ENCODE peak calls at places on chromosomes 13 and 19, in four cellular contexts. Y, X, K and N are unnamed samples.

GRCh38 chr13:110628477-110628793 is 13.1 kb downstream of the NAXD start:
- DNase-seq in Y (no peak), X (no peak), K (peak), N (no peak)

GRCh38 chr13:25731511-25731910 is 320.3 kb downstream of the SHISA2 start:
- DNase-seq in Y (no peak), X (no peak), K (no peak), N (no peak)

GRCh38 chr13:32454886-32455593 is 27.1 kb upstream of the N4BP2L1 start:
- DNase-seq in Y (no peak), X (no peak), K (no peak), N (no peak)

GRCh38 chr19:47430041-47430802 is 10.9 kb upstream of the MEIS3 start:
- DNase-seq in Y (no peak), X (no peak), K (no peak), N (no peak)

GRCh38 chr13:80924596-80924995 is 583.7 kb upstream of the SPRY2 start:
- DNase-seq in Y (no peak), X (no peak), K (no peak), N (no peak)

GRCh38 chr19:44903602-44904425 is 1.8 kb upstream of the APOE start:
- DNase-seq in Y (peak), X (no peak), K (peak), N (peak)

GRCh38 chr13:57878291-57878690 is 246.7 kb downstream of the PCDH17 start:
- DNase-seq in Y (no peak), X (no peak), K (peak), N (no peak)

GRCh38 chr19:45771331-45771933 is 2.4 kb upstream of the SIX5 start:
- DNase-seq in Y (no peak), X (no peak), K (no peak), N (no peak)

GRCh38 chr13:77988355-77988754 is 69.7 kb upstream of the EDNRB start:
- DNase-seq in Y (no peak), X (no peak), K (no peak), N (no peak)

GRCh38 chr13:76286178-76286577 is 600.0 kb downstream of the KCTD12 start:
- DNase-seq in Y (no peak), X (peak), K (no peak), N (no peak)

GRCh38 chr13:78712866-78713265 is 53.9 kb upstream of the OBI1 start:
- DNase-seq in Y (no peak), X (no peak), K (peak), N (no peak)

GRCh38 chr13:29674532-29674931 is 79.0 kb upstream of the SLC7A1 start:
- DNase-seq in Y (no peak), X (no peak), K (no peak), N (no peak)

GRCh38 chr13:102517959-102518358 is 78.8 kb upstream of the TPP2 start:
- DNase-seq in Y (no peak), X (no peak), K (no peak), N (no peak)

GRCh38 chr13:106513025-106513424 is 22.4 kb downstream of the EFNB2 start:
- DNase-seq in Y (no peak), X (no peak), K (no peak), N (no peak)

GRCh38 chr19:45467456-45468158 is at the start of gene FOSB:
- DNase-seq in Y (peak), X (no peak), K (peak), N (peak)

GRCh38 chr19:10552596-10553053 is 8.9 kb downstream of the ATG4D start:
- DNase-seq in Y (no peak), X (no peak), K (peak), N (no peak)

GRCh38 chr19:11091343-11092153 is 2.3 kb downstream of the LDLR start:
- DNase-seq in Y (no peak), X (peak), K (peak), N (no peak)

GRCh38 chr13:80778302-80778701 is 437.4 kb upstream of the SPRY2 start:
- DNase-seq in Y (no peak), X (no peak), K (no peak), N (no peak)

GRCh38 chr19:46687438-46688145 is 26.6 kb upstream of the DACT3 start:
- DNase-seq in Y (no peak), X (no peak), K (no peak), N (no peak)

GRCh38 chr13:70253834-70254233 is 145.6 kb upstream of the KLHL1 start:
- DNase-seq in Y (no peak), X (no peak), K (peak), N (no peak)

GRCh38 chr13:94093652-94094310 is 385.7 kb downstream of the DCT start:
- DNase-seq in Y (no peak), X (peak), K (peak), N (no peak)

GRCh38 chr13:25295228-25295627 is 6.2 kb upstream of the NUP58 start:
- DNase-seq in Y (no peak), X (no peak), K (no peak), N (no peak)

GRCh38 chr13:51734786-51735185 is 69.2 kb downstream of the DHRS12 start:
- DNase-seq in Y (no peak), X (no peak), K (no peak), N (no peak)

GRCh38 chr13:108947551-108948030 is 318.2 kb downstream of the MYO16 start:
- DNase-seq in Y (peak), X (peak), K (no peak), N (no peak)

GRCh38 chr13:102903659-102904407 is 58.0 kb downstream of the ERCC5 start:
- DNase-seq in Y (no peak), X (no peak), K (peak), N (no peak)

GRCh38 chr13:38538412-38538811 is 148.5 kb upstream of the FREM2 start:
- DNase-seq in Y (no peak), X (no peak), K (no peak), N (no peak)

GRCh38 chr13:32316476-32316875 is 1.2 kb downstream of the BRCA2 start:
- DNase-seq in Y (no peak), X (no peak), K (peak), N (no peak)

GRCh38 chr13:75359266-75359665 is 122.7 kb downstream of the TBC1D4 start:
- DNase-seq in Y (no peak), X (peak), K (no peak), N (no peak)

GRCh38 chr13:70249332-70250064 is 141.2 kb upstream of the KLHL1 start:
- DNase-seq in Y (no peak), X (no peak), K (no peak), N (no peak)

GRCh38 chr19:42452590-42452989 is 9.8 kb upstream of the CXCL17 start:
- DNase-seq in Y (no peak), X (no peak), K (peak), N (no peak)

GRCh38 chr13:23087884-23088283 is 92.9 kb upstream of the SGCG start:
- DNase-seq in Y (peak), X (no peak), K (peak), N (no peak)

DNA sequence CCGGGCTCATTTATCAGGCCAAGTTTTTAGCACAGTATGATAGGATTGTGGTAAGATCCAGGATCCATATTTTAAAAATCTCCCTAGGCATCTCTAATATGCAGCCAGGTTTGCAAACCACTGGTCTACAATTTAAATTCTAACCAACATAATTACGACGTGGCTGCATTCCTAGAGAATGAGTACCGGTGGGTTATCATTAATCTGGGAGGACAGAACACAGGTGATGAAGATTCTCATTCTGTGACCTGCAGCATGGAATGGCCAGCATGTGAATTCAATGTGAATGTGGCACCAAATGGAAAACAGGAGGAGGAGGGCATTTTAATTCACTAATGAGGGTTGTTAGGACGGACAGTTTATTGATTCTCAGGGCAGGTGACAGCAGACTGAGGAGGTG is 56.9 kb upstream of the MED4 start:
- DNase-seq in Y (no peak), X (no peak), K (no peak), N (no peak)
- TF ChIP-seq CTCF in Y (no peak), X (no peak), K (no peak), N (no peak)

DNA sequence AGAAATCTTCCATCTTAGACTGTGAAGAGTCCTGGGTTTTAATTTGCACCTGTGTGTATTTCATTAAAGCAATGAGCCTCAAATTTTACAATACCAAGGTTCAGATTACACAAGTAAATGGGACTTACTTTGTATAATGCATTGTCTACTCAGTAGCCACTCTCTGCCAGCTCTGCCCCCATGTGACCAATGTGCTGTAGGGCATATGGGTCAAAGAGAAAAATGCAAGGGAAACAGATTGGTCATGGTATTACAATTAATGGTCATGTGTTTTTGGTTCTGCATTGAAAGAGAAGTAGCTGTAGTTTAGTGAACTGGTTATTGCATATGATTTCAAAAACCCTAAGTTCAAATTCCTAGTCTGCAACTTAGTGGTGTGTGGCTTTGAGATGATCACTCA is 545.5 kb downstream of the SUCLA2 start:
- DNase-seq in Y (no peak), X (no peak), K (no peak), N (no peak)
- TF ChIP-seq CTCF in Y (no peak), X (no peak), K (no peak), N (no peak)

DNA sequence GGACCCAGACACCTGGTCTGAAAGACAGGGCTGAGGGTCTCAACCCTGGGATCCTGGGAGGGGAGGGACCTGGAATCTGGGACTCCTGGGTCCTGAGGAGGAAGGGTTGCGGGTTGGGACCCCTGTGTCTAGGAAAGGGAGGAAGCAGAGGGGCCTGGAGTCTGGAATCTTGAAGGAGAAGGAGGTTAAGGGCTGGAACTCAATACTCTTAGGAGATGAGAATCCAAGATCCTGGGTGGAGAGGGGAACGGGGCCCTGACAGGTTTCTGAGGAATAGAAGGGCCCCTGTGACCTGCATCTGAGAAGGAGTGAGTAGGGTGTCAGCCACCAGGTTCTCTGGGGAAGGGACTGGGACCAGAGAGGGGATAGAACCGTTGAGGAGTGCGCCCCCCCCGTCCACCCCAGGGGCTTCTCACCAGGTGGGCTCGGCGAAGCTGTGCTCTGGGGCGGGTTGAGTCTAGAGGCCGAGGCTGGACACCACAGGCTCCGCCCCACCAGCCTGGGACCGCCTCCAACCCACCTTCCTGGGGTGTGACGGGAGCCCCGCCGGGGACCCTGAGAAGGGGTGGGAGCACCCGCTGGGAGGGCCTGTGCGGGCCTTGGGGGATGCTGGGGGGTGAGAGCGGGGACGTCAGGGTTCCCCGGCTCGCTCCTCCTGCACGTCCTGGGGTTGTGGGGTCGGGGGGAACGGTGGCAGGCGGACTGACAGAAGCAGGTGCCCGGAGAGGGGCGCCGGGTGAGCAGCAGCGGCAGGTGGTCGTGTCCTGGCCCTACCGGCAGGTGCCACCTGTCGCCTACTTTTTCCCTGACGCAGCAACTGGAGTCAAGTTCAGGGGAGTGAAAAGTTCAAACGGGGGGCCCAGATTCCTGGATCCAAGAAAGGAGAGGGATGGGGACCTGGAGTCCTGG is at the start of gene MAMSTR:
- DNase-seq in Y (no peak), X (no peak), K (no peak), N (no peak)
- TF ChIP-seq CTCF in Y (no peak), X (no peak), K (no peak), N (no peak)

DNA sequence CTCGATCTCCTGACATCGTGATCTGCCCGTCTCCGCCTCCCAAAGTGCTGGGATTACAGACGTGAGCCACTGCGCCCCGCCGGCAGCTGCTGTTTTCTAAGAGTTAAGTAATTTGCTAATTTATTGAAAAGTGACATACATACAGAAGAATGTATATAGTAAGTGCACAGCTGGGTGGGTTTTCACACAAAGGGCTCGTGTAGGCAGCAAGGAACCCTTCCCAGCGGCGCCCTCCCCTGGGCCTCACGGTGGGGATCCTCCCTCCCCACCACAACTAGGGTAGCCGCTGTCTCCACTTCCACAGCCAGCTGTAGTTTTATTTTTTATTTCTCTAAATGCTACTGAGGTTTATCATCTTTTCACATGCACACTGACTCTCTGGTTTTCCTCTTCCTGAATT is 64.9 kb downstream of the CRYL1 start:
- DNase-seq in Y (no peak), X (no peak), K (peak), N (no peak)
- TF ChIP-seq CTCF in Y (no peak), X (no peak), K (no peak), N (no peak)

GRCh38 chr13:114110091-114110829 is 22.2 kb downstream of the RASA3 start:
- DNase-seq in Y (no peak), X (no peak), K (no peak), N (no peak)
- TF ChIP-seq CTCF in Y (no peak), X (no peak), K (no peak), N (peak)

DNA sequence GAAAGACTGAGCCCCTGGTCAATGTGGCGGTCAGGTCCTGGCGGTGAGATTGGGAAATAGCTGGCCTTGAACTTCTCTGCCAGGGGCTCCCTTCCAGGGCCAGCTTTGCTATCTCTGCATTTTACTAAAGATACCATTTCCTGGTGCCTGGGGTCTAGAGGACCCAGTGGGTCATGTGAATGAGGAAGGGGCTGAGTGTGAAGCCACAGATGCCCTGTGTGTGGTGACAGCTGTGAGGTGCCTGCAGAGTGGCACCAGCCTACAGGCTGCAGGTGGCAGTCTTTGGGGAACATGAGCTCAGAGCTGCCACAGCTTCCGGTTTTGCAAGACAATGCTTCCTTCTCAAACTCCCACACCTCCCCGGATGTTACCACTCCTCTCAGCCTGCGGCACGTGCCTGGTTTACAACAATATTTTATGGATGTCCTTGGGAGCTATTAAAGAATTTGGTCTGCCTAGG is 5.2 kb upstream of the MLNR start:
- DNase-seq in Y (peak), X (no peak), K (peak), N (no peak)
- TF ChIP-seq CTCF in Y (no peak), X (peak), K (peak), N (no peak)

DNA sequence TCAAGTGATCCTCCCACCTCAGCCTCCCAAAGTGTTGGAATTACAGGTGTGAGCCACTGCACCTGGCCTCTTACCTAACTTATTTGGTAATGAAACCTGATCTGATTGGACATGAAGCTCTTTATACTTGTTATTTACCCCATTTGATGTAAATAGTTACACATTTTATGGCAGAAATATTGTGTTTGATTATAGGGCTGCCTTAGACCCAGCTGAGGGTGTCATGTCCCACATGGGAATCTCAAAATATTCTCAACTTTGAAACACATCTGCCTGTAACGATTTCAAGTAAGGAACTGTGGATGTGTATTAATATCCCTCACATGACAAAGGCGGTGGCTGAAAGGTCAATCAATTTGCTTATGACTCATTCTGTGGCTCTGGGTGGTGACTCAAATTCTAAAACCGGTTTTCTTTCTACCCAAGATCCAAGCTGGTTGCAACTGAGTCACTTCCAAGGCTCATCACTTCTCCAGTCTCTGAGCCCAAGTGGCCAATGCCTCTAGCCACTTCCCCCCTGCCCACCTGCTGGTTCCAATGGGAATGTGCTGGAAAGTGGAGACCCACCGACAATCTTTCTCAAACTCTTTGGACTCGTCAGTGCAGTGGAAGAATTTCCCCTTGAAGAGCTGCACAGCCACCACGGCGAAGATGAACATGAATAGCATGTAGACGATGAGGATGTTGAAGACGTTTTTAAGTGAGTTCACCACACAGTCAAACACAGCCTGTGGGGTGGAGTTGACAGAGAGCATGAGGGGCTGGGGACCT is 110.9 kb downstream of the IER2 start:
- DNase-seq in Y (peak), X (peak), K (no peak), N (no peak)
- TF ChIP-seq CTCF in Y (no peak), X (peak), K (no peak), N (no peak)

GRCh38 chr19:14093117-14093784 is 2.7 kb upstream of the SAMD1 start:
- DNase-seq in Y (no peak), X (no peak), K (no peak), N (no peak)

GRCh38 chr19:14094854-14095253 is 4.3 kb upstream of the SAMD1 start:
- DNase-seq in Y (no peak), X (no peak), K (no peak), N (no peak)

GRCh38 chr19:14101003-14101545 is 10.5 kb upstream of the SAMD1 start:
- DNase-seq in Y (no peak), X (no peak), K (no peak), N (no peak)

GRCh38 chr19:14096272-14096992 is 5.9 kb upstream of the SAMD1 start:
- DNase-seq in Y (no peak), X (no peak), K (no peak), N (no peak)

DNA sequence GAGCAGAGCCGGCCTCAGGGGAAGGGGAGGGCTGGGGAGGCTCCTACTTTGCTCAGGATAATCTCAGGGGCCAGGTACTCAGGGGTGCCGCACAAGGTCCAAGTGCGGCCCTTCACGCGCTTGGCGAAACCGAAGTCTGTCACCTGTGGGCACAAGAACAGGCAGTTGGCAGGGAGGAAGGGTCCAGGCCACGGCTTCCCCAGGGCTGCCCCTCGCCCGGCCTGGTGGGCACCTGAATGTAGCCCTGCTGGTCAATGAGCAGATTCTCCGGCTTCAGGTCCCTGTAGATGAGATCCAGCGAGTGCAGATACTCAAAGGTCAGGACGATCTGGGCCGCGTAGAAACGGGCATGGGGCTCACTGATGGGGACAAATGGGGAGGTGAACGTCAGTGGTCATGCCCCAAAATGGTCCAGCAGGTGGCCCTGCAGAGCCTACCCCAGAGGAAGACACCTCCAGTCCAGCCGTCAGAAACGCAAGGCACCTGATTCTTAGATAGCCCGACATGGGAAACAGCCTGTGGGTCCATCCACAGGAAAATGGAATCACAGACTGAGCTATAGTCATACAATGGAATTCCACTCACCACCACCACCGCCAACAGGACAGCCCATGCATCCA is 7.1 kb upstream of the SAMD1 start:
- DNase-seq in Y (no peak), X (no peak), K (no peak), N (no peak)
- TF ChIP-seq CTCF in Y (no peak), X (peak), K (peak), N (peak)